ENCODE peak calls at places on chromosomes 6 and 20, in ten cellular contexts. One of them, this sample, is unnamed.

GRCh38 chr6:106761160-106761559 is 131.8 kb downstream of the QRSL1 start:
- DNase-seq in NCI-H1417 treated with DMSO at 0.1 percent for 48 hours: no peak
- DNase-seq in NCI-H748 treated with DMSO at 0.1 percent for 48 hours: no peak
- DNase-seq in globus pallidus: no peak
- DNase-seq in Right ventricle myocardium inferior: no peak
- DNase-seq in esophagus squamous epithelium: no peak
- DNase-seq in T follicular helper cell: no peak
- DNase-seq in HTR-8/SVneo: no peak
- DNase-seq in NCI-H510A: no peak
- DNase-seq in stimulated activated CD4-positive, alpha-beta T cell treated with anti-CD3 and anti-CD28 coated beads, Interleukin-1b, Interleukin-23, amount 100 ng/mL, for 48 hours: no peak
- DNase-seq in this sample: no peak

GRCh38 chr20:24995741-24996448 is 3.3 kb upstream of the APMAP start:
- DNase-seq in NCI-H1417 treated with DMSO at 0.1 percent for 48 hours: no peak
- DNase-seq in NCI-H748 treated with DMSO at 0.1 percent for 48 hours: no peak
- DNase-seq in globus pallidus: no peak
- DNase-seq in Right ventricle myocardium inferior: no peak
- DNase-seq in esophagus squamous epithelium: no peak
- DNase-seq in T follicular helper cell: no peak
- DNase-seq in HTR-8/SVneo: no peak
- DNase-seq in NCI-H510A: no peak
- DNase-seq in stimulated activated CD4-positive, alpha-beta T cell treated with anti-CD3 and anti-CD28 coated beads, Interleukin-1b, Interleukin-23, amount 100 ng/mL, for 48 hours: no peak
- DNase-seq in this sample: no peak

GRCh38 chr20:56781108-56781739 is 152.1 kb downstream of the TFAP2C start:
- DNase-seq in NCI-H1417 treated with DMSO at 0.1 percent for 48 hours: no peak
- DNase-seq in NCI-H748 treated with DMSO at 0.1 percent for 48 hours: no peak
- DNase-seq in globus pallidus: no peak
- DNase-seq in Right ventricle myocardium inferior: no peak
- DNase-seq in esophagus squamous epithelium: no peak
- DNase-seq in T follicular helper cell: no peak
- DNase-seq in HTR-8/SVneo: no peak
- DNase-seq in NCI-H510A: no peak
- DNase-seq in stimulated activated CD4-positive, alpha-beta T cell treated with anti-CD3 and anti-CD28 coated beads, Interleukin-1b, Interleukin-23, amount 100 ng/mL, for 48 hours: no peak
- DNase-seq in this sample: peak

GRCh38 chr6:162882817-162883481 is 155.2 kb downstream of the PACRG start:
- DNase-seq in NCI-H1417 treated with DMSO at 0.1 percent for 48 hours: no peak
- DNase-seq in NCI-H748 treated with DMSO at 0.1 percent for 48 hours: no peak
- DNase-seq in globus pallidus: no peak
- DNase-seq in Right ventricle myocardium inferior: no peak
- DNase-seq in esophagus squamous epithelium: no peak
- DNase-seq in T follicular helper cell: no peak
- DNase-seq in HTR-8/SVneo: no peak
- DNase-seq in NCI-H510A: no peak
- DNase-seq in stimulated activated CD4-positive, alpha-beta T cell treated with anti-CD3 and anti-CD28 coated beads, Interleukin-1b, Interleukin-23, amount 100 ng/mL, for 48 hours: no peak
- DNase-seq in this sample: no peak

GRCh38 chr20:38216736-38217595 is 43.6 kb downstream of the KIAA1755 start:
- DNase-seq in NCI-H1417 treated with DMSO at 0.1 percent for 48 hours: no peak
- DNase-seq in NCI-H748 treated with DMSO at 0.1 percent for 48 hours: no peak
- DNase-seq in globus pallidus: no peak
- DNase-seq in Right ventricle myocardium inferior: no peak
- DNase-seq in esophagus squamous epithelium: no peak
- DNase-seq in T follicular helper cell: no peak
- DNase-seq in HTR-8/SVneo: no peak
- DNase-seq in NCI-H510A: no peak
- DNase-seq in stimulated activated CD4-positive, alpha-beta T cell treated with anti-CD3 and anti-CD28 coated beads, Interleukin-1b, Interleukin-23, amount 100 ng/mL, for 48 hours: no peak
- DNase-seq in this sample: no peak

GRCh38 chr20:38986663-38987062 is 24.5 kb downstream of the DHX35 start:
- DNase-seq in NCI-H1417 treated with DMSO at 0.1 percent for 48 hours: no peak
- DNase-seq in NCI-H748 treated with DMSO at 0.1 percent for 48 hours: no peak
- DNase-seq in globus pallidus: no peak
- DNase-seq in Right ventricle myocardium inferior: no peak
- DNase-seq in esophagus squamous epithelium: no peak
- DNase-seq in T follicular helper cell: no peak
- DNase-seq in HTR-8/SVneo: no peak
- DNase-seq in NCI-H510A: no peak
- DNase-seq in stimulated activated CD4-positive, alpha-beta T cell treated with anti-CD3 and anti-CD28 coated beads, Interleukin-1b, Interleukin-23, amount 100 ng/mL, for 48 hours: no peak
- DNase-seq in this sample: no peak

GRCh38 chr20:37276494-37277252 is 12.8 kb upstream of the MANBAL start:
- DNase-seq in NCI-H1417 treated with DMSO at 0.1 percent for 48 hours: no peak
- DNase-seq in NCI-H748 treated with DMSO at 0.1 percent for 48 hours: no peak
- DNase-seq in globus pallidus: no peak
- DNase-seq in Right ventricle myocardium inferior: no peak
- DNase-seq in esophagus squamous epithelium: no peak
- DNase-seq in T follicular helper cell: no peak
- DNase-seq in HTR-8/SVneo: peak
- DNase-seq in NCI-H510A: peak
- DNase-seq in stimulated activated CD4-positive, alpha-beta T cell treated with anti-CD3 and anti-CD28 coated beads, Interleukin-1b, Interleukin-23, amount 100 ng/mL, for 48 hours: no peak
- DNase-seq in this sample: peak

GRCh38 chr6:63745784-63746183 is 110.2 kb downstream of the PHF3 start:
- DNase-seq in NCI-H1417 treated with DMSO at 0.1 percent for 48 hours: no peak
- DNase-seq in NCI-H748 treated with DMSO at 0.1 percent for 48 hours: no peak
- DNase-seq in globus pallidus: no peak
- DNase-seq in Right ventricle myocardium inferior: no peak
- DNase-seq in esophagus squamous epithelium: no peak
- DNase-seq in T follicular helper cell: no peak
- DNase-seq in HTR-8/SVneo: no peak
- DNase-seq in NCI-H510A: no peak
- DNase-seq in stimulated activated CD4-positive, alpha-beta T cell treated with anti-CD3 and anti-CD28 coated beads, Interleukin-1b, Interleukin-23, amount 100 ng/mL, for 48 hours: no peak
- DNase-seq in this sample: no peak

GRCh38 chr20:44273231-44274215 is 26.4 kb downstream of the GDAP1L1 start:
- DNase-seq in NCI-H1417 treated with DMSO at 0.1 percent for 48 hours: no peak
- DNase-seq in NCI-H748 treated with DMSO at 0.1 percent for 48 hours: no peak
- DNase-seq in globus pallidus: no peak
- DNase-seq in Right ventricle myocardium inferior: no peak
- DNase-seq in esophagus squamous epithelium: no peak
- DNase-seq in T follicular helper cell: no peak
- DNase-seq in HTR-8/SVneo: no peak
- DNase-seq in NCI-H510A: no peak
- DNase-seq in stimulated activated CD4-positive, alpha-beta T cell treated with anti-CD3 and anti-CD28 coated beads, Interleukin-1b, Interleukin-23, amount 100 ng/mL, for 48 hours: no peak
- DNase-seq in this sample: no peak

GRCh38 chr6:16326971-16327776 is 88.8 kb downstream of the GMPR start:
- DNase-seq in NCI-H1417 treated with DMSO at 0.1 percent for 48 hours: no peak
- DNase-seq in NCI-H748 treated with DMSO at 0.1 percent for 48 hours: no peak
- DNase-seq in globus pallidus: no peak
- DNase-seq in Right ventricle myocardium inferior: no peak
- DNase-seq in esophagus squamous epithelium: no peak
- DNase-seq in T follicular helper cell: no peak
- DNase-seq in HTR-8/SVneo: no peak
- DNase-seq in NCI-H510A: no peak
- DNase-seq in stimulated activated CD4-positive, alpha-beta T cell treated with anti-CD3 and anti-CD28 coated beads, Interleukin-1b, Interleukin-23, amount 100 ng/mL, for 48 hours: no peak
- DNase-seq in this sample: no peak

GRCh38 chr20:10434832-10435812 is at the start of gene SLX4IP:
- DNase-seq in NCI-H1417 treated with DMSO at 0.1 percent for 48 hours: peak
- DNase-seq in NCI-H748 treated with DMSO at 0.1 percent for 48 hours: peak
- DNase-seq in globus pallidus: peak
- DNase-seq in Right ventricle myocardium inferior: peak
- DNase-seq in esophagus squamous epithelium: peak
- DNase-seq in T follicular helper cell: peak
- DNase-seq in HTR-8/SVneo: peak
- DNase-seq in NCI-H510A: peak
- DNase-seq in stimulated activated CD4-positive, alpha-beta T cell treated with anti-CD3 and anti-CD28 coated beads, Interleukin-1b, Interleukin-23, amount 100 ng/mL, for 48 hours: peak
- DNase-seq in this sample: peak

GRCh38 chr6:151753581-151753980 is 53.9 kb upstream of the ESR1 start:
- DNase-seq in NCI-H1417 treated with DMSO at 0.1 percent for 48 hours: no peak
- DNase-seq in NCI-H748 treated with DMSO at 0.1 percent for 48 hours: no peak
- DNase-seq in globus pallidus: no peak
- DNase-seq in Right ventricle myocardium inferior: no peak
- DNase-seq in esophagus squamous epithelium: no peak
- DNase-seq in T follicular helper cell: no peak
- DNase-seq in HTR-8/SVneo: no peak
- DNase-seq in NCI-H510A: no peak
- DNase-seq in stimulated activated CD4-positive, alpha-beta T cell treated with anti-CD3 and anti-CD28 coated beads, Interleukin-1b, Interleukin-23, amount 100 ng/mL, for 48 hours: no peak
- DNase-seq in this sample: no peak

GRCh38 chr6:54618597-54618996 is 228.0 kb upstream of the FAM83B start:
- DNase-seq in NCI-H1417 treated with DMSO at 0.1 percent for 48 hours: no peak
- DNase-seq in NCI-H748 treated with DMSO at 0.1 percent for 48 hours: no peak
- DNase-seq in globus pallidus: no peak
- DNase-seq in Right ventricle myocardium inferior: no peak
- DNase-seq in esophagus squamous epithelium: no peak
- DNase-seq in T follicular helper cell: no peak
- DNase-seq in HTR-8/SVneo: no peak
- DNase-seq in NCI-H510A: no peak
- DNase-seq in stimulated activated CD4-positive, alpha-beta T cell treated with anti-CD3 and anti-CD28 coated beads, Interleukin-1b, Interleukin-23, amount 100 ng/mL, for 48 hours: no peak
- DNase-seq in this sample: no peak

GRCh38 chr6:131982740-131983259 is 31.6 kb upstream of the CCN2 start:
- DNase-seq in NCI-H1417 treated with DMSO at 0.1 percent for 48 hours: no peak
- DNase-seq in NCI-H748 treated with DMSO at 0.1 percent for 48 hours: no peak
- DNase-seq in globus pallidus: no peak
- DNase-seq in Right ventricle myocardium inferior: no peak
- DNase-seq in esophagus squamous epithelium: no peak
- DNase-seq in T follicular helper cell: no peak
- DNase-seq in HTR-8/SVneo: peak
- DNase-seq in NCI-H510A: no peak
- DNase-seq in stimulated activated CD4-positive, alpha-beta T cell treated with anti-CD3 and anti-CD28 coated beads, Interleukin-1b, Interleukin-23, amount 100 ng/mL, for 48 hours: no peak
- DNase-seq in this sample: no peak

GRCh38 chr20:37356961-37357371 is 11.0 kb downstream of the SRC start:
- DNase-seq in NCI-H1417 treated with DMSO at 0.1 percent for 48 hours: no peak
- DNase-seq in NCI-H748 treated with DMSO at 0.1 percent for 48 hours: no peak
- DNase-seq in globus pallidus: no peak
- DNase-seq in Right ventricle myocardium inferior: no peak
- DNase-seq in esophagus squamous epithelium: no peak
- DNase-seq in T follicular helper cell: no peak
- DNase-seq in HTR-8/SVneo: no peak
- DNase-seq in NCI-H510A: no peak
- DNase-seq in stimulated activated CD4-positive, alpha-beta T cell treated with anti-CD3 and anti-CD28 coated beads, Interleukin-1b, Interleukin-23, amount 100 ng/mL, for 48 hours: no peak
- DNase-seq in this sample: no peak

This sample was measured in A549.